ENCODE peak calls at places on chromosomes 16 and 17, in seven cellular contexts. E is activated CD8-positive, alpha-beta memory T cell treated with anti-CD3 and anti-CD28 coated beads, Interleukin-2, amount 10 ng/mL, durations not matched to agents 7 days and 5 days; K is SHP77; O is activated T-helper 9 cell treated with anti-CD3 and anti-CD28 coated beads, Interleukin-2, amount 50 U/mL, for 16 hours; H is pulmonary artery endothelial cell; D is myocyte; M is GM23248. S is an unnamed sample.
A peak's percentile ranks its signal among the peaks of the same experiment; 100 is the strongest.

GRCh38 chr16:81035975-81036750 is 521 bp downstream of the ATMIN start:
- DNase-seq in E (peak; percentile 61), K (peak; percentile 34), O (peak; percentile 13), H (no peak), D (peak; percentile 28), M (peak; percentile 69), S (peak; percentile 25)

GRCh38 chr17:74569392-74570003 is 2.2 kb upstream of the CD300H start:
- DNase-seq in E (no peak), K (peak; percentile 74), O (no peak), H (no peak), D (peak; percentile 39), M (peak; percentile 98), S (peak; percentile 53)

GRCh38 chr17:77423589-77424451 is 283.1 kb downstream of the SEC14L1 start:
- DNase-seq in E (no peak), K (no peak), O (no peak), H (peak; percentile 87), D (peak; percentile 94), M (peak; percentile 97), S (peak; percentile 87)

GRCh38 chr16:85366031-85366763 is 246.9 kb upstream of the GSE1 start:
- DNase-seq in E (no peak), K (no peak), O (no peak), H (no peak), D (no peak), M (no peak), S (no peak)

GRCh38 chr16:16120382-16121184 is 102.7 kb downstream of the ABCC6 start:
- DNase-seq in E (no peak), K (peak; percentile 62), O (no peak), H (peak; percentile 88), D (no peak), M (no peak), S (peak; percentile 83)

GRCh38 chr17:77694391-77695363 is 263.8 kb upstream of the TNRC6C start:
- DNase-seq in E (peak; percentile 33), K (no peak), O (no peak), H (no peak), D (no peak), M (no peak), S (no peak)

GRCh38 chr16:83942815-83943515 is 10.1 kb upstream of the OSGIN1 start:
- DNase-seq in E (no peak), K (no peak), O (no peak), H (no peak), D (no peak), M (no peak), S (no peak)

GRCh38 chr17:28707339-28707720 is 4.4 kb downstream of the PROCA1 start:
- DNase-seq in E (no peak), K (no peak), O (no peak), H (no peak), D (no peak), M (no peak), S (no peak)

S was measured in G401.